ENCODE peak calls at places on chromosomes 5 and 9, in seven cellular contexts. T, M, Z, I, E, C and P are unnamed samples.

GRCh38 chr5:75389430-75389829 is 52.4 kb downstream of the HMGCR start:
- DNase-seq in T (no peak), M (peak; percentile 42), Z (no peak), I (no peak), E (no peak), C (no peak), P (no peak)

GRCh38 chr5:66247176-66247960 is 103.3 kb downstream of the SREK1 start:
- DNase-seq in T (peak; percentile 88), M (no peak), Z (no peak), I (no peak), E (peak; percentile 85), C (no peak), P (no peak)

GRCh38 chr5:149969181-149969950 is 8.8 kb downstream of the SLC26A2 start:
- DNase-seq in T (no peak), M (no peak), Z (no peak), I (no peak), E (no peak), C (no peak), P (no peak)

GRCh38 chr5:37786855-37787254 is 53.0 kb downstream of the GDNF start:
- DNase-seq in T (peak; percentile 90), M (no peak), Z (no peak), I (no peak), E (peak; percentile 85), C (no peak), P (no peak)

GRCh38 chr5:96324708-96325107 is 108.3 kb downstream of the PCSK1 start:
- DNase-seq in T (peak; percentile 92), M (no peak), Z (no peak), I (no peak), E (peak; percentile 96), C (no peak), P (no peak)

GRCh38 chr5:150155258-150156032 is at the start of gene PDGFRB:
- DNase-seq in T (peak; percentile 91), M (peak; percentile 77), Z (peak; percentile 87), I (peak; percentile 77), E (peak; percentile 89), C (peak; percentile 89), P (peak; percentile 95)

GRCh38 chr5:160369990-160370712 is at the start of gene C1QTNF2:
- DNase-seq in T (peak; percentile 61), M (peak; percentile 14), Z (no peak), I (peak; percentile 68), E (peak; percentile 72), C (peak; percentile 62), P (no peak)

GRCh38 chr9:114738581-114739316 is 56.8 kb upstream of the TEX48 start:
- DNase-seq in T (peak; percentile 89), M (peak; percentile 80), Z (no peak), I (peak; percentile 67), E (peak; percentile 89), C (peak; percentile 67), P (peak; percentile 88)

GRCh38 chr5:142222881-142223558 is 101.8 kb downstream of the SPRY4 start:
- DNase-seq in T (no peak), M (no peak), Z (no peak), I (no peak), E (no peak), C (no peak), P (no peak)

GRCh38 chr5:177455036-177455660 is 8.5 kb downstream of the PRR7 start:
- DNase-seq in T (peak; percentile 49), M (peak; percentile 95), Z (peak; percentile 95), I (peak; percentile 86), E (peak; percentile 57), C (peak; percentile 82), P (peak; percentile 91)

GRCh38 chr5:145471831-145472616 is 363.1 kb downstream of the PRELID2 start:
- DNase-seq in T (no peak), M (no peak), Z (no peak), I (no peak), E (peak; percentile 36), C (no peak), P (no peak)

GRCh38 chr9:38385896-38386295 is 6.6 kb upstream of the ALDH1B1 start:
- DNase-seq in T (no peak), M (no peak), Z (no peak), I (no peak), E (no peak), C (no peak), P (no peak)

GRCh38 chr5:177023247-177023703 is 779 bp downstream of the ZNF346 start:
- DNase-seq in T (no peak), M (peak; percentile 12), Z (no peak), I (no peak), E (peak; percentile 16), C (no peak), P (no peak)

GRCh38 chr9:76519027-76519835 is 60.2 kb downstream of the GCNT1 start:
- DNase-seq in T (no peak), M (no peak), Z (no peak), I (no peak), E (no peak), C (no peak), P (no peak)

GRCh38 chr5:175471628-175472027 is 6.7 kb upstream of the SFXN1 start:
- DNase-seq in T (no peak), M (peak; percentile 87), Z (no peak), I (no peak), E (no peak), C (no peak), P (no peak)

GRCh38 chr5:128826290-128826689 is 139.0 kb upstream of the SLC27A6 start:
- DNase-seq in T (peak; percentile 41), M (no peak), Z (no peak), I (no peak), E (no peak), C (no peak), P (no peak)

GRCh38 chr9:84932915-84933527 is 263.5 kb downstream of the NTRK2 start:
- DNase-seq in T (no peak), M (no peak), Z (no peak), I (no peak), E (no peak), C (no peak), P (no peak)

GRCh38 chr5:96968614-96969013 is 32.7 kb downstream of the LNPEP start:
- DNase-seq in T (no peak), M (no peak), Z (no peak), I (no peak), E (peak; percentile 28), C (no peak), P (no peak)

GRCh38 chr5:112742424-112742823 is 4.7 kb downstream of the APC start:
- DNase-seq in T (peak; percentile 14), M (peak; percentile 7), Z (no peak), I (no peak), E (no peak), C (no peak), P (no peak)

GRCh38 chr5:180618830-180619562 is 27.7 kb upstream of the SCGB3A1 start:
- DNase-seq in T (peak; percentile 47), M (peak; percentile 55), Z (no peak), I (peak; percentile 79), E (peak; percentile 47), C (no peak), P (no peak)

GRCh38 chr5:110008131-110008530 is 318.4 kb downstream of the MAN2A1 start:
- DNase-seq in T (no peak), M (no peak), Z (no peak), I (no peak), E (no peak), C (no peak), P (no peak)

GRCh38 chr9:97599447-97599846 is 33.7 kb downstream of the TSTD2 start:
- DNase-seq in T (no peak), M (no peak), Z (no peak), I (no peak), E (no peak), C (no peak), P (peak; percentile 54)
- TF ChIP-seq CTCF in T (no peak), M (no peak), Z (no peak), I (no peak), E (no peak), C (no peak), P (no peak)

GRCh38 chr9:87167161-87167560 is 219.9 kb upstream of the GAS1 start:
- DNase-seq in T (no peak), M (no peak), Z (no peak), I (no peak), E (no peak), C (no peak), P (no peak)
- TF ChIP-seq CTCF in T (no peak), M (no peak), Z (no peak), I (no peak), E (no peak), C (no peak), P (no peak)

DNA sequence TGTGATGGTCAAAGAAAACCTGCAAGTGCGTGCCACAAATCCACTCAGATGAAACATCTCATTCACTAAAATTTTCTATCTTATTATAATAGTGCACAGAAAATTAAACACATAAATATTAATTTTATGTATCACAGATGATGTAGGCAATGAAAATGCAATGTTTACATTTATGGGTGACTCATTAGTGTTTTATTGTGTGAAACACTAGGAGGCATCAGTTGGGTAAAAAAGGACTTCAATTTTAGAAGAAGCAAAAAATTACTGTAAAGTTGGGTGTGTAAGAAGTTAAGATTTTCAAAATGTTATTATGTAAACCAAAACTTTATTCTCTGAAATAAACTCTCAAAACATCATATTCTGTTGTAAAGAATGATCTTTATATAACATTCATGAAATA is 4.0 kb downstream of the MEF2C start:
- DNase-seq in T (peak; percentile 38), M (no peak), Z (no peak), I (no peak), E (peak; percentile 63), C (no peak), P (no peak)
- TF ChIP-seq CTCF in T (peak; percentile 22), M (no peak), Z (no peak), I (no peak), E (peak; percentile 35), C (no peak), P (peak; percentile 34)

DNA sequence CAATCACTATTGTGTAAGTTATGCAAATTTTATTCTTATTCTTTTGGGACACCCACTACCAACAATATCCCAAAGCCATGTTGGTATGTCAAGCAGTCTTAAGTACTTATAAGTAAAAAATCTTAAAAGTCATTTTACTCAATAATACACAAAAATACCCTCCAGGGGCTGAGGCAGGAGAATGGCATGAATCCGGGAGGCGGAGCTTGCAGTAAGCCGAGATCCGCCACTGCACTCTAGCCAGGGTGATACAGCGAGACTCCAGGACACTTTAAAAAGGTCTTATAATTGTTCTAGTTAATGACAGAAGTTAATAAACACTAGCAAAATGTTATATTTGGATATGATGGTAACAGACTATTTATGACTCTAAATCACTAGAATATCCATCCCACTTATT is 16.8 kb downstream of the CLINT1 start:
- DNase-seq in T (no peak), M (no peak), Z (no peak), I (no peak), E (no peak), C (no peak), P (no peak)
- TF ChIP-seq CTCF in T (no peak), M (no peak), Z (no peak), I (no peak), E (no peak), C (no peak), P (no peak)

DNA sequence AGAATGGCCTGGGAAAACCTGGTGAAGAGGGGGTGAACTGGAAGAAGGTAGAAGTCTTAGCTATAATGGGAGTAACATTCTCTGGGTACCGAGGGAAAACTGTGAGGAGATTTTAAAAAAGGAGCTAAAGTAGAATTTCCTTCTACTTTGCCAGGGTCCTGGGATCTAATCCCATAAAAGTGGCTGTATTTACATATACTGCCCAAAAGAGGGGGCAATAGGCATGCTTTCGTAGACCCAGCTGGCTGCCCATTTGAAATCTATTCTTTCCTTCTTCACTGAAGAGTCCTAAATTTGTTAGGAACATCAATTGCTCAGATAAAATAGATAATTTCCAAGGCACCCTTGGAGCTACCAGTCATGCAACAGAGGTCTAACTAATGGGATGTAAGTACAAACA is 159.2 kb downstream of the CDC42SE2 start:
- DNase-seq in T (peak; percentile 46), M (no peak), Z (no peak), I (no peak), E (peak; percentile 27), C (no peak), P (no peak)
- TF ChIP-seq CTCF in T (peak; percentile 54), M (peak; percentile 50), Z (peak; percentile 68), I (peak; percentile 41), E (peak; percentile 54), C (peak; percentile 43), P (peak; percentile 73)

GRCh38 chr9:133420392-133420827 is 1.8 kb upstream of the ADAMTS13 start:
- DNase-seq in T (no peak), M (peak; percentile 69), Z (no peak), I (no peak), E (no peak), C (no peak), P (no peak)
- TF ChIP-seq CTCF in T (no peak), M (no peak), Z (no peak), I (no peak), E (no peak), C (no peak), P (no peak)